ENCODE peak calls at places on chromosomes 16 and 17, in seven cellular contexts. R, U, H, C, Z, D and K are unnamed samples.

GRCh38 chr17:7173687-7174602 is 5.2 kb downstream of the ASGR1 start:
- DNase-seq in R (peak; percentile 79), U (no peak), H (no peak), C (no peak), Z (no peak), D (peak; percentile 15), K (peak; percentile 23)

GRCh38 chr17:77396610-77397009 is 255.8 kb downstream of the SEC14L1 start:
- DNase-seq in R (no peak), U (no peak), H (peak; percentile 93), C (no peak), Z (peak; percentile 96), D (no peak), K (no peak)

GRCh38 chr17:29933379-29933778 is 3.4 kb upstream of the SSH2 start:
- DNase-seq in R (no peak), U (no peak), H (no peak), C (no peak), Z (peak; percentile 34), D (peak; percentile 29), K (peak; percentile 51)

GRCh38 chr17:30717290-30718098 is 107.0 kb downstream of the CRLF3 start:
- DNase-seq in R (no peak), U (no peak), H (no peak), C (no peak), Z (no peak), D (peak; percentile 28), K (no peak)

GRCh38 chr17:71801301-71801700 is 319.5 kb upstream of the SOX9 start:
- DNase-seq in R (peak; percentile 15), U (peak; percentile 23), H (peak; percentile 88), C (no peak), Z (peak; percentile 96), D (no peak), K (no peak)

GRCh38 chr17:62998665-62999393 is 32.8 kb downstream of the TANC2 start:
- DNase-seq in R (no peak), U (no peak), H (no peak), C (no peak), Z (no peak), D (no peak), K (peak; percentile 13)

GRCh38 chr16:3171855-3172593 is 16.0 kb upstream of the OR1F1 start:
- DNase-seq in R (no peak), U (no peak), H (no peak), C (no peak), Z (peak; percentile 46), D (no peak), K (peak; percentile 68)

GRCh38 chr16:79721186-79721745 is 120.7 kb upstream of the MAF start:
- DNase-seq in R (no peak), U (no peak), H (no peak), C (no peak), Z (no peak), D (peak; percentile 93), K (no peak)

GRCh38 chr17:63647065-63647725 is 25.0 kb downstream of the MAP3K3 start:
- DNase-seq in R (no peak), U (peak; percentile 27), H (peak; percentile 24), C (no peak), Z (peak; percentile 73), D (no peak), K (peak; percentile 28)

GRCh38 chr17:45740553-45741330 is 43.4 kb upstream of the CRHR1 start:
- DNase-seq in R (peak; percentile 19), U (no peak), H (no peak), C (no peak), Z (peak; percentile 2), D (peak; percentile 33), K (peak; percentile 65)

GRCh38 chr17:62625870-62626200 is 1.6 kb upstream of the MRC2 start:
- DNase-seq in R (no peak), U (no peak), H (no peak), C (no peak), Z (no peak), D (no peak), K (no peak)

GRCh38 chr16:30637952-30638351 is 12.8 kb upstream of the PRR14 start:
- DNase-seq in R (no peak), U (no peak), H (no peak), C (no peak), Z (peak; percentile 58), D (peak; percentile 54), K (peak; percentile 78)

GRCh38 chr17:50947844-50948514 is 81.8 kb upstream of the TOB1 start:
- DNase-seq in R (peak; percentile 94), U (no peak), H (no peak), C (no peak), Z (no peak), D (peak; percentile 94), K (no peak)

GRCh38 chr16:70635356-70636016 is 10.9 kb upstream of the IL34 start:
- DNase-seq in R (no peak), U (peak; percentile 46), H (peak; percentile 25), C (no peak), Z (peak; percentile 62), D (no peak), K (peak; percentile 92)

GRCh38 chr17:32688221-32688620 is 188.7 kb downstream of the MYO1D start:
- DNase-seq in R (no peak), U (no peak), H (no peak), C (no peak), Z (no peak), D (no peak), K (no peak)

GRCh38 chr17:63425478-63425877 is 20.6 kb downstream of the CYB561 start:
- DNase-seq in R (peak; percentile 80), U (peak; percentile 40), H (peak; percentile 32), C (peak; percentile 29), Z (peak; percentile 78), D (peak; percentile 76), K (peak; percentile 88)

GRCh38 chr16:29158031-29158430 is 173.2 kb downstream of the LAT start:
- DNase-seq in R (no peak), U (no peak), H (no peak), C (no peak), Z (no peak), D (no peak), K (no peak)

GRCh38 chr16:19817875-19818274 is 66.8 kb downstream of the GPRC5B start:
- DNase-seq in R (no peak), U (no peak), H (no peak), C (no peak), Z (no peak), D (peak; percentile 12), K (no peak)

GRCh38 chr17:56891751-56892150 is 22.1 kb downstream of the TRIM25 start:
- DNase-seq in R (peak; percentile 37), U (no peak), H (no peak), C (no peak), Z (no peak), D (no peak), K (peak; percentile 14)

GRCh38 chr17:63446218-63446980 is at the start of gene CYB561:
- DNase-seq in R (peak; percentile 87), U (no peak), H (no peak), C (peak; percentile 35), Z (peak; percentile 62), D (peak; percentile 83), K (peak; percentile 73)

GRCh38 chr17:15951368-15952047 is 6.6 kb downstream of the ADORA2B start:
- DNase-seq in R (no peak), U (no peak), H (no peak), C (no peak), Z (no peak), D (no peak), K (no peak)

GRCh38 chr16:88458039-88458772 is 5.1 kb downstream of the ZFPM1 start:
- DNase-seq in R (peak; percentile 10), U (no peak), H (no peak), C (no peak), Z (no peak), D (no peak), K (no peak)

GRCh38 chr17:40016692-40017000 is 1.4 kb downstream of the CSF3 start:
- DNase-seq in R (no peak), U (no peak), H (no peak), C (no peak), Z (no peak), D (no peak), K (no peak)

GRCh38 chr16:75621170-75621477 is 2.0 kb downstream of the ADAT1 start:
- DNase-seq in R (no peak), U (no peak), H (peak; percentile 11), C (no peak), Z (peak; percentile 47), D (peak; percentile 52), K (peak; percentile 69)

GRCh38 chr16:15861996-15862395 is 5.2 kb upstream of the MYH11 start:
- DNase-seq in R (no peak), U (no peak), H (no peak), C (no peak), Z (no peak), D (no peak), K (no peak)

GRCh38 chr17:49132699-49133364 is at the start of gene B4GALNT2:
- DNase-seq in R (peak; percentile 6), U (no peak), H (no peak), C (no peak), Z (no peak), D (peak; percentile 77), K (peak; percentile 51)

GRCh38 chr17:8420041-8420934 is 15.4 kb upstream of the NDEL1 start:
- DNase-seq in R (peak; percentile 95), U (peak; percentile 17), H (peak; percentile 33), C (no peak), Z (peak; percentile 53), D (peak; percentile 97), K (peak; percentile 25)

GRCh38 chr16:46743232-46743719 is 4.9 kb downstream of the MYLK3 start:
- DNase-seq in R (peak; percentile 18), U (no peak), H (no peak), C (no peak), Z (peak; percentile 63), D (no peak), K (peak; percentile 46)

GRCh38 chr17:32445075-32445427 is 741 bp downstream of the PSMD11 start:
- DNase-seq in R (peak; percentile 42), U (no peak), H (no peak), C (no peak), Z (peak; percentile 62), D (peak; percentile 57), K (peak; percentile 89)

GRCh38 chr17:17783825-17784598 is 52.8 kb downstream of the SREBF1 start:
- DNase-seq in R (peak; percentile 47), U (no peak), H (no peak), C (peak; percentile 55), Z (peak; percentile 39), D (peak; percentile 23), K (no peak)

GRCh38 chr17:49602783-49603182 is 27.1 kb downstream of the NXPH3 start:
- DNase-seq in R (no peak), U (no peak), H (no peak), C (no peak), Z (no peak), D (no peak), K (no peak)

GRCh38 chr16:3152022-3152272 is 17.1 kb downstream of the ZNF213 start:
- DNase-seq in R (no peak), U (no peak), H (no peak), C (no peak), Z (no peak), D (no peak), K (no peak)

GRCh38 chr17:50095626-50096037 is 481 bp downstream of the PDK2 start:
- DNase-seq in R (no peak), U (no peak), H (no peak), C (no peak), Z (no peak), D (no peak), K (no peak)

GRCh38 chr17:66755101-66755943 is 79.6 kb upstream of the CACNG5 start:
- DNase-seq in R (no peak), U (no peak), H (no peak), C (peak; percentile 70), Z (no peak), D (peak; percentile 2), K (peak; percentile 8)

GRCh38 chr16:58222532-58223316 is 24.8 kb upstream of the CSNK2A2 start:
- DNase-seq in R (peak; percentile 5), U (no peak), H (no peak), C (no peak), Z (peak; percentile 18), D (no peak), K (peak; percentile 32)